ENCODE peak calls at places on chromosomes 13 and 19, in nine cellular contexts. One of them, this sample, is unnamed. For H3K4me1, the result is how much of the 10 kb centered on the place peaks cover.

GRCh38 chr13:40508112-40508511 is 158.3 kb downstream of the FOXO1 start:
- DNase-seq in A549: no peak
- DNase-seq in tibial nerve: no peak
- DNase-seq in upper lobe of left lung: no peak
- DNase-seq in ovary: no peak
- DNase-seq in GM12878: no peak
- DNase-seq in sigmoid colon: no peak
- DNase-seq in K562: no peak
- DNase-seq in esophagus muscularis mucosa: no peak
- DNase-seq in this sample: no peak

GRCh38 chr19:33440682-33441081 is 67.2 kb downstream of the CEBPG start:
- DNase-seq in upper lobe of left lung: no peak
- DNase-seq in tibial nerve: no peak
- DNase-seq in ovary: peak
- DNase-seq in K562: no peak
- DNase-seq in sigmoid colon: peak
- DNase-seq in GM12878: no peak
- DNase-seq in esophagus muscularis mucosa: no peak
- DNase-seq in A549: no peak
- DNase-seq in this sample: no peak

GRCh38 chr19:55440411-55441105 is 2.5 kb downstream of the SHISA7 start:
- DNase-seq in ovary: no peak
- DNase-seq in tibial nerve: no peak
- DNase-seq in GM12878: no peak
- DNase-seq in upper lobe of left lung: peak
- DNase-seq in K562: peak
- DNase-seq in A549: no peak
- DNase-seq in esophagus muscularis mucosa: no peak
- DNase-seq in sigmoid colon: no peak
- DNase-seq in this sample: no peak

GRCh38 chr13:67023088-67023893 is 206.8 kb downstream of the PCDH9 start:
- DNase-seq in GM12878: no peak
- DNase-seq in K562: no peak
- DNase-seq in ovary: no peak
- DNase-seq in esophagus muscularis mucosa: no peak
- DNase-seq in A549: peak
- DNase-seq in sigmoid colon: no peak
- DNase-seq in upper lobe of left lung: no peak
- DNase-seq in tibial nerve: no peak
- DNase-seq in this sample: no peak

GRCh38 chr13:62302341-62302740 is 886.7 kb upstream of the PCDH20 start:
- DNase-seq in A549: no peak
- DNase-seq in sigmoid colon: no peak
- DNase-seq in ovary: no peak
- DNase-seq in tibial nerve: no peak
- DNase-seq in esophagus muscularis mucosa: no peak
- DNase-seq in upper lobe of left lung: no peak
- DNase-seq in GM12878: no peak
- DNase-seq in K562: no peak
- DNase-seq in this sample: no peak

GRCh38 chr19:42078538-42079275 is 2.7 kb downstream of the ZNF574 start:
- DNase-seq in ovary: no peak
- DNase-seq in A549: no peak
- DNase-seq in sigmoid colon: no peak
- DNase-seq in GM12878: no peak
- DNase-seq in K562: peak
- DNase-seq in esophagus muscularis mucosa: no peak
- DNase-seq in upper lobe of left lung: peak
- DNase-seq in tibial nerve: no peak
- DNase-seq in this sample: no peak

GRCh38 chr19:872266-872951 is 12.9 kb downstream of the CFD start:
- DNase-seq in GM12878: peak
- DNase-seq in K562: peak
- DNase-seq in A549: no peak
- DNase-seq in ovary: peak
- DNase-seq in sigmoid colon: no peak
- DNase-seq in upper lobe of left lung: peak
- DNase-seq in esophagus muscularis mucosa: no peak
- DNase-seq in tibial nerve: no peak
- DNase-seq in this sample: peak

GRCh38 chr13:46575843-46576242 is 22.9 kb downstream of the LRCH1 start:
- DNase-seq in esophagus muscularis mucosa: no peak
- DNase-seq in sigmoid colon: no peak
- DNase-seq in A549: no peak
- DNase-seq in tibial nerve: no peak
- DNase-seq in ovary: no peak
- DNase-seq in GM12878: no peak
- DNase-seq in upper lobe of left lung: no peak
- DNase-seq in K562: no peak
- DNase-seq in this sample: no peak

GRCh38 chr19:10228925-10229324 is 2.2 kb downstream of the S1PR2 start:
- DNase-seq in upper lobe of left lung: no peak
- DNase-seq in tibial nerve: no peak
- DNase-seq in GM12878: no peak
- DNase-seq in sigmoid colon: no peak
- DNase-seq in K562: peak
- DNase-seq in A549: peak
- DNase-seq in ovary: no peak
- DNase-seq in esophagus muscularis mucosa: no peak
- DNase-seq in this sample: no peak

GRCh38 chr13:66138172-66138811 is 1091.8 kb downstream of the PCDH9 start:
- DNase-seq in A549: no peak
- DNase-seq in ovary: no peak
- DNase-seq in upper lobe of left lung: no peak
- DNase-seq in sigmoid colon: no peak
- DNase-seq in K562: no peak
- DNase-seq in GM12878: peak
- DNase-seq in esophagus muscularis mucosa: no peak
- DNase-seq in tibial nerve: no peak
- DNase-seq in this sample: no peak

GRCh38 chr19:12789904-12790619 is 1.2 kb upstream of the JUNB start:
- DNase-seq in GM12878: peak
- DNase-seq in K562: peak
- DNase-seq in tibial nerve: peak
- DNase-seq in A549: peak
- DNase-seq in ovary: peak
- DNase-seq in esophagus muscularis mucosa: peak
- DNase-seq in upper lobe of left lung: peak
- DNase-seq in sigmoid colon: peak
- DNase-seq in this sample: peak
- H3K4me1 ChIP-seq in GM12878: under half
- H3K4me1 ChIP-seq in K562: half or more
- H3K4me1 ChIP-seq in tibial nerve: under half
- H3K4me1 ChIP-seq in A549: half or more
- H3K4me1 ChIP-seq in ovary: under half
- H3K4me1 ChIP-seq in esophagus muscularis mucosa: half or more
- H3K4me1 ChIP-seq in upper lobe of left lung: half or more
- H3K4me1 ChIP-seq in sigmoid colon: under half
- H3K4me1 ChIP-seq in this sample: half or more

GRCh38 chr13:112757759-112758086 is 67.9 kb downstream of the ATP11A start:
- DNase-seq in sigmoid colon: no peak
- DNase-seq in tibial nerve: no peak
- DNase-seq in ovary: no peak
- DNase-seq in K562: no peak
- DNase-seq in esophagus muscularis mucosa: no peak
- DNase-seq in A549: no peak
- DNase-seq in GM12878: no peak
- DNase-seq in upper lobe of left lung: no peak
- DNase-seq in this sample: no peak

GRCh38 chr13:112755331-112755730 is 65.5 kb downstream of the ATP11A start:
- DNase-seq in esophagus muscularis mucosa: no peak
- DNase-seq in GM12878: no peak
- DNase-seq in tibial nerve: no peak
- DNase-seq in upper lobe of left lung: no peak
- DNase-seq in A549: no peak
- DNase-seq in sigmoid colon: no peak
- DNase-seq in K562: no peak
- DNase-seq in ovary: no peak
- DNase-seq in this sample: no peak

GRCh38 chr13:112756511-112756966 is 66.7 kb downstream of the ATP11A start:
- DNase-seq in GM12878: no peak
- DNase-seq in sigmoid colon: no peak
- DNase-seq in A549: no peak
- DNase-seq in esophagus muscularis mucosa: no peak
- DNase-seq in upper lobe of left lung: peak
- DNase-seq in K562: no peak
- DNase-seq in ovary: no peak
- DNase-seq in tibial nerve: no peak
- DNase-seq in this sample: no peak

GRCh38 chr13:112756081-112756480 is 66.2 kb downstream of the ATP11A start:
- DNase-seq in K562: no peak
- DNase-seq in esophagus muscularis mucosa: no peak
- DNase-seq in ovary: no peak
- DNase-seq in sigmoid colon: peak
- DNase-seq in A549: no peak
- DNase-seq in upper lobe of left lung: no peak
- DNase-seq in GM12878: no peak
- DNase-seq in tibial nerve: no peak
- DNase-seq in this sample: no peak

DNA sequence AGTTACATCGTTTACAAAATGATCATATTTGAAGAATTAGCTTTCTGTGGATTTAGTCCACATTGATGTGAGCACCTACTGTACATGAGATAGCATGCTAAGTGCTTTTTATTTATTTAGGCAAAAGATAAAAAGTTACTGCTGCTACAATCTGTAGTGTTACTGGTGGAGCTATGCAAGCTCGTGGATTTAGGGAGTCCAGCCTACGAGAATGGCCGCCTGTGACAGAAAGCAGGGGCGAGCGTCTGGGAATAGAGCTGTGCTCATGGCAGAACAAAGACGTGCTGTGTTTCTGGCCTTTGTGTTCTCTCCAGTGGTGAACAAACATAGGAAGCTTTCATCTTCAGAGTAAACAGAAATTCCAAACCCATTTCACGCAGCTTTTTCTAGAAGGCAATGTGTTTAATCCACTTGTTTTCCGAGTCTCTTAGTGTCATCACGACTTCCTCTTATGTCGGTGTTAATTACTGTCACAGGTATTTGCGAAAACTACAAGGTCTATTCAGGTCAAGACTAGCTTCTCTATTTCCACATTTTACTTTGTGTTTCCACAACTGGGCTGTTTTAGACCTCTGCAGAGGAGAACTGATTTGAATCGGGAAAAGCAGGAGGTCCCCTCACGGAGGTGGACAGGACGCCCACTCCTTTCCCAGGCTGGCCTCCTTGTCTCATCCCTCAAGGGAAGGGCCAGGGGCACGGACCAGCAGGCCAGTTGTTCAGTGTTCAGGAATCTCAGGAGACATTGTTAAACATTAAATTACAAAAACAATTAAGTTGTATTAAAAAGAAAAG is 67.3 kb downstream of the ATP11A start:
- DNase-seq in ovary: no peak
- DNase-seq in A549: no peak
- DNase-seq in sigmoid colon: no peak
- DNase-seq in upper lobe of left lung: no peak
- DNase-seq in GM12878: no peak
- DNase-seq in esophagus muscularis mucosa: no peak
- DNase-seq in tibial nerve: no peak
- DNase-seq in K562: no peak
- DNase-seq in this sample: no peak
- TF ChIP-seq EP300 in ovary: no peak
- TF ChIP-seq EP300 in A549: no peak
- TF ChIP-seq EP300 in sigmoid colon: no peak
- TF ChIP-seq EP300 in upper lobe of left lung: no peak
- TF ChIP-seq EP300 in GM12878: no peak
- TF ChIP-seq EP300 in esophagus muscularis mucosa: no peak
- TF ChIP-seq EP300 in tibial nerve: no peak
- TF ChIP-seq EP300 in K562: no peak
- TF ChIP-seq EP300 in this sample: no peak

DNA sequence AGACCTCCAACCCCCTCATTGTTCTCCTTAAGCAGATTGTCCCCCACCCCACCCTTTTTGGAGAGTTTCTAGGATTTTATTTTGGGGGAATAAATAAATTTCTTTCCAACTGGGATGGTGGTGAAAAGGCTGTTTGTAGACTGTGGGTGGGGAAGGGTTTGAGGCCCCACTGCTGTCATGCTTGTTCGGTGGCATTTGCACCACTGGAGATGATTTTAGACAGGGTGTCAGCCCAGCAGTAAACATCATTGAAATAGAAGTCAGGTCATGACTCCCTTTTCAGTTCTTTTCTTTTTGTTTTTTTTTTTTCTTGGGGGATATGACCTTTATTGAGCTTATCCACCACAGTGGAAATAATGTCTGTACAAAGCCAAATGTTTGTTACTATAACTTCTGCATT is 14.0 kb downstream of the UBAC2 start:
- DNase-seq in GM12878: no peak
- DNase-seq in sigmoid colon: no peak
- DNase-seq in ovary: no peak
- DNase-seq in upper lobe of left lung: no peak
- DNase-seq in tibial nerve: no peak
- DNase-seq in K562: no peak
- DNase-seq in A549: no peak
- DNase-seq in esophagus muscularis mucosa: no peak
- DNase-seq in this sample: no peak
- H3K4me1 ChIP-seq in GM12878: under half
- H3K4me1 ChIP-seq in sigmoid colon: under half
- H3K4me1 ChIP-seq in ovary: under half
- H3K4me1 ChIP-seq in upper lobe of left lung: under half
- H3K4me1 ChIP-seq in tibial nerve: under half
- H3K4me1 ChIP-seq in K562: under half
- H3K4me1 ChIP-seq in A549: under half
- H3K4me1 ChIP-seq in esophagus muscularis mucosa: under half
- H3K4me1 ChIP-seq in this sample: under half

GRCh38 chr13:79196366-79196765 is 209.7 kb downstream of the RBM26 start:
- DNase-seq in esophagus muscularis mucosa: no peak
- DNase-seq in upper lobe of left lung: no peak
- DNase-seq in tibial nerve: no peak
- DNase-seq in ovary: no peak
- DNase-seq in sigmoid colon: no peak
- DNase-seq in GM12878: no peak
- DNase-seq in A549: no peak
- DNase-seq in K562: no peak
- DNase-seq in this sample: no peak

GRCh38 chr13:79190932-79191331 is 215.1 kb downstream of the RBM26 start:
- DNase-seq in esophagus muscularis mucosa: no peak
- DNase-seq in upper lobe of left lung: no peak
- DNase-seq in sigmoid colon: no peak
- DNase-seq in A549: no peak
- DNase-seq in K562: no peak
- DNase-seq in GM12878: peak
- DNase-seq in tibial nerve: no peak
- DNase-seq in ovary: no peak
- DNase-seq in this sample: no peak

GRCh38 chr13:79197933-79198332 is 208.1 kb downstream of the RBM26 start:
- DNase-seq in esophagus muscularis mucosa: no peak
- DNase-seq in K562: no peak
- DNase-seq in GM12878: no peak
- DNase-seq in A549: no peak
- DNase-seq in tibial nerve: no peak
- DNase-seq in ovary: no peak
- DNase-seq in sigmoid colon: no peak
- DNase-seq in upper lobe of left lung: no peak
- DNase-seq in this sample: no peak

GRCh38 chr13:79194727-79195126 is 211.3 kb downstream of the RBM26 start:
- DNase-seq in tibial nerve: no peak
- DNase-seq in A549: no peak
- DNase-seq in esophagus muscularis mucosa: no peak
- DNase-seq in upper lobe of left lung: no peak
- DNase-seq in K562: no peak
- DNase-seq in GM12878: no peak
- DNase-seq in sigmoid colon: no peak
- DNase-seq in ovary: no peak
- DNase-seq in this sample: no peak

GRCh38 chr13:79194272-79194671 is 211.8 kb downstream of the RBM26 start:
- DNase-seq in GM12878: peak
- DNase-seq in upper lobe of left lung: no peak
- DNase-seq in esophagus muscularis mucosa: no peak
- DNase-seq in ovary: no peak
- DNase-seq in sigmoid colon: no peak
- DNase-seq in A549: no peak
- DNase-seq in tibial nerve: no peak
- DNase-seq in K562: no peak
- DNase-seq in this sample: peak
- TF ChIP-seq EP300 in GM12878: peak
- TF ChIP-seq EP300 in upper lobe of left lung: no peak
- TF ChIP-seq EP300 in esophagus muscularis mucosa: no peak
- TF ChIP-seq EP300 in ovary: no peak
- TF ChIP-seq EP300 in sigmoid colon: no peak
- TF ChIP-seq EP300 in A549: no peak
- TF ChIP-seq EP300 in tibial nerve: no peak
- TF ChIP-seq EP300 in K562: no peak
- TF ChIP-seq EP300 in this sample: no peak